ENCODE peak calls at places on chromosomes 6 and 20, in seven cellular contexts. D, Y, O, Z, I, H and U are unnamed samples.

GRCh38 chr6:2733324-2733723 is 17.4 kb downstream of the MYLK4 start:
- DNase-seq in D (peak), Y (no peak), O (no peak), Z (no peak), I (peak), H (peak), U (no peak)

GRCh38 chr20:32752458-32753250 is 9.4 kb upstream of the COMMD7 start:
- DNase-seq in D (no peak), Y (no peak), O (no peak), Z (no peak), I (no peak), H (peak), U (no peak)

GRCh38 chr6:37047421-37047931 is 42.0 kb downstream of the FGD2 start:
- DNase-seq in D (no peak), Y (no peak), O (no peak), Z (no peak), I (no peak), H (no peak), U (no peak)

GRCh38 chr6:169101981-169102380 is 151.7 kb downstream of the THBS2 start:
- DNase-seq in D (peak), Y (no peak), O (no peak), Z (no peak), I (no peak), H (no peak), U (no peak)

GRCh38 chr6:134425521-134426316 is 107.8 kb upstream of the SGK1 start:
- DNase-seq in D (no peak), Y (no peak), O (no peak), Z (no peak), I (no peak), H (no peak), U (no peak)

GRCh38 chr6:42118162-42119001 is 24.0 kb downstream of the C6orf132 start:
- DNase-seq in D (no peak), Y (peak), O (peak), Z (peak), I (peak), H (no peak), U (no peak)

GRCh38 chr6:170264086-170264485 is 26.8 kb downstream of the DLL1 start:
- DNase-seq in D (no peak), Y (no peak), O (no peak), Z (no peak), I (no peak), H (no peak), U (no peak)

GRCh38 chr6:99013145-99013544 is 65.4 kb upstream of the FBXL4 start:
- DNase-seq in D (no peak), Y (no peak), O (no peak), Z (no peak), I (no peak), H (no peak), U (no peak)

GRCh38 chr6:160162167-160162566 is 40.6 kb downstream of the SLC22A1 start:
- DNase-seq in D (no peak), Y (no peak), O (no peak), Z (no peak), I (no peak), H (no peak), U (no peak)

GRCh38 chr6:73062121-73062520 is 163.2 kb downstream of the KHDC1L start:
- DNase-seq in D (no peak), Y (no peak), O (no peak), Z (no peak), I (no peak), H (no peak), U (no peak)

GRCh38 chr20:45998337-45998736 is 10.4 kb upstream of the MMP9 start:
- DNase-seq in D (no peak), Y (no peak), O (no peak), Z (no peak), I (peak), H (no peak), U (no peak)

GRCh38 chr6:163455553-163455952 is 41.0 kb downstream of the QKI start:
- DNase-seq in D (no peak), Y (no peak), O (no peak), Z (no peak), I (no peak), H (no peak), U (no peak)

GRCh38 chr20:61192254-61192950 is 59.7 kb upstream of the CDH4 start:
- DNase-seq in D (no peak), Y (no peak), O (no peak), Z (no peak), I (no peak), H (no peak), U (no peak)

GRCh38 chr20:31857861-31858835 is 12.2 kb downstream of the DUSP15 start:
- DNase-seq in D (no peak), Y (no peak), O (no peak), Z (no peak), I (no peak), H (no peak), U (no peak)

GRCh38 chr20:17315491-17316231 is 88.8 kb downstream of the PCSK2 start:
- DNase-seq in D (no peak), Y (no peak), O (no peak), Z (no peak), I (peak), H (no peak), U (no peak)

GRCh38 chr6:114648847-114649246 is 306.0 kb upstream of the HS3ST5 start:
- DNase-seq in D (no peak), Y (no peak), O (no peak), Z (no peak), I (no peak), H (no peak), U (no peak)

GRCh38 chr6:15621203-15622044 is 41.4 kb downstream of the DTNBP1 start:
- DNase-seq in D (peak), Y (no peak), O (no peak), Z (no peak), I (peak), H (peak), U (peak)

GRCh38 chr6:99282479-99283062 is 66.9 kb downstream of the FAXC start:
- DNase-seq in D (no peak), Y (no peak), O (no peak), Z (no peak), I (no peak), H (no peak), U (no peak)

GRCh38 chr20:51458751-51459439 is 83.6 kb downstream of the NFATC2 start:
- DNase-seq in D (no peak), Y (no peak), O (no peak), Z (no peak), I (no peak), H (no peak), U (no peak)

GRCh38 chr6:153484056-153484455 is 353.0 kb upstream of the RGS17 start:
- DNase-seq in D (no peak), Y (no peak), O (no peak), Z (no peak), I (no peak), H (no peak), U (no peak)

GRCh38 chr20:58585753-58586540 is 65.1 kb upstream of the STX16 start:
- DNase-seq in D (no peak), Y (no peak), O (no peak), Z (no peak), I (no peak), H (no peak), U (no peak)

GRCh38 chr20:62539208-62539607 is 63.4 kb upstream of the GATA5 start:
- DNase-seq in D (no peak), Y (no peak), O (no peak), Z (no peak), I (no peak), H (no peak), U (no peak)

GRCh38 chr20:33370296-33370695 is 31.0 kb downstream of the CDK5RAP1 start:
- DNase-seq in D (peak), Y (no peak), O (no peak), Z (no peak), I (peak), H (no peak), U (no peak)

GRCh38 chr20:11949711-11950110 is 32.0 kb downstream of the BTBD3 start:
- DNase-seq in D (no peak), Y (no peak), O (no peak), Z (no peak), I (no peak), H (no peak), U (no peak)
- TF ChIP-seq POLR2A in D (no peak), Y (no peak), O (no peak), Z (no peak), I (no peak), H (no peak), U (no peak)

GRCh38 chr20:9319687-9320384 is 194.6 kb upstream of the LAMP5 start:
- DNase-seq in D (no peak), Y (no peak), O (no peak), Z (no peak), I (no peak), H (no peak), U (no peak)

GRCh38 chr20:9329356-9330092 is 184.9 kb upstream of the LAMP5 start:
- DNase-seq in D (no peak), Y (no peak), O (no peak), Z (no peak), I (no peak), H (no peak), U (no peak)

GRCh38 chr20:9323622-9324021 is 190.8 kb upstream of the LAMP5 start:
- DNase-seq in D (no peak), Y (no peak), O (peak), Z (no peak), I (no peak), H (no peak), U (no peak)
- TF ChIP-seq CTCF in D (no peak), Y (no peak), O (peak), Z (no peak), I (no peak), H (peak), U (no peak)

DNA sequence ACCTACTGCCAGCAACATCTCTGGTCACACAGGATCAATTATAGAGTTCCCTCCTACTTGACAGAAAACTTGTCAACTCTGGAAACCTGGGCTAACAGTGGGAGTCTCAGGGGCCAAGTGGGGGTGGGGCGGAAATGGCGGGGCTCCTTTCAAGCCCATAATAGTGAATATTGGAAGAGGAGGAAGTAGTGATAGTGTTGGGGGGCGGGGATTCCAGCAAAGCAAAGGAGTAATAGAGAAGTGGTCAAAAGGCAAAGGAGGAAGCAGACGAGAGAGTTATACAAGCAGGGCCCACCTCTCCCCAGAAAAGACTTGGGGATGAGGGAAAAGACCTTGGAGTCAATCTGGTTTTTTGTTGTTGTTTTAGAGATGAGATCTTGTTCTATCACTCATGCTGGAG is 2.1 kb downstream of the DEF6 start:
- DNase-seq in D (no peak), Y (no peak), O (no peak), Z (no peak), I (peak), H (no peak), U (no peak)
- H3K4me3 ChIP-seq in D (no peak), Y (no peak), O (no peak), Z (no peak), I (no peak), H (peak), U (no peak)

GRCh38 chr6:17987576-17988421 is at the start of gene KIF13A:
- DNase-seq in D (peak), Y (peak), O (peak), Z (peak), I (peak), H (peak), U (peak)
- TF ChIP-seq POLR2A in D (no peak), Y (peak), O (no peak), Z (no peak), I (peak), H (peak), U (peak)

GRCh38 chr6:151063339-151063738 is 176.4 kb upstream of the AKAP12 start:
- DNase-seq in D (no peak), Y (no peak), O (no peak), Z (no peak), I (no peak), H (no peak), U (no peak)

GRCh38 chr6:151068761-151069312 is 170.9 kb upstream of the AKAP12 start:
- DNase-seq in D (no peak), Y (no peak), O (no peak), Z (no peak), I (no peak), H (no peak), U (peak)

GRCh38 chr6:151067684-151068596 is 171.8 kb upstream of the AKAP12 start:
- DNase-seq in D (no peak), Y (peak), O (peak), Z (peak), I (peak), H (no peak), U (peak)

GRCh38 chr6:151069641-151070040 is 170.1 kb upstream of the AKAP12 start:
- DNase-seq in D (no peak), Y (no peak), O (no peak), Z (no peak), I (no peak), H (no peak), U (peak)

DNA sequence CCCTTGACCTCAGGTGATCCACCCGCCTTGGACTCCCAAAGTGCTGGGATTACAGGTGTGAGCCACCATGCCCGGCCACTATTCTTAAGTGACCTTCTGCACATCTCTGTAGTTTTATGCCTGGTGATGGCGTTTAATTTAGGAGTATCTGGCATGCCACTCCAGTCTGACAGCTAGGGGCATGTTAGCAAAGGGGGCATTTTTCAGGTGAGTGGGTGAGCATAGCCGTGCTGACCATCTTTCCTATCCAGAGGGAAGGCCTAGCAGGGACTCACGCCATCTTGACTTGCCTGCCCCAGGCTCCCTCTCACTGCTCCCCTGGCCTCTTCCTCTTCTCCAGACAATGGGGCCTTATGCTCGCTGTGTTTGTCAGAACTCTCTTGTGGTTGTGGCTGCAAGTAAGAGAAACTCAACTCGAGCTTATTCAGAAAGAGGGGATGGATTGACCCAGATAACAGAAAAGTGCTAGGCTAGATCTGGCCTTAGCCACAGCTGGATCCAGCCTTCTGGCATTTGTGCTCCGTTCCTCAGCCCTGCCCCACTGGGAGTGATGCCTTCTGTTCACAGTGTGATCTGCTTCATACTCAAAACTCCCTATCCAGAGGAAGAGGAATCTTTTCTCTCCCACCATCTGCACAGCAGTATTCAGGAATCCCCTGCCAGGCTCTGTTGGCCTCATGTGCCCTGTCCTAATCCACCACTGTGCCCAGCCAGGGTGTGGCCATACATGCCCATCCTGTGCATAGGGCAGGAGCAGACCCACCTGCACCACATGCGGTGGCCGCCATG is 174.5 kb upstream of the AKAP12 start:
- DNase-seq in D (no peak), Y (no peak), O (no peak), Z (no peak), I (no peak), H (no peak), U (no peak)
- TF ChIP-seq CTCF in D (no peak), Y (no peak), O (no peak), Z (no peak), I (no peak), H (no peak), U (no peak)

GRCh38 chr6:149334682-149335160 is 17.2 kb downstream of the TAB2 start:
- DNase-seq in D (no peak), Y (no peak), O (no peak), Z (no peak), I (peak), H (no peak), U (no peak)

GRCh38 chr6:149337330-149337729 is 19.8 kb downstream of the TAB2 start:
- DNase-seq in D (no peak), Y (no peak), O (no peak), Z (no peak), I (no peak), H (no peak), U (no peak)

GRCh38 chr6:149334201-149334600 is 16.7 kb downstream of the TAB2 start:
- DNase-seq in D (no peak), Y (no peak), O (no peak), Z (no peak), I (no peak), H (no peak), U (no peak)

GRCh38 chr6:149336529-149336928 is 19.0 kb downstream of the TAB2 start:
- DNase-seq in D (no peak), Y (no peak), O (no peak), Z (peak), I (no peak), H (no peak), U (no peak)

DNA sequence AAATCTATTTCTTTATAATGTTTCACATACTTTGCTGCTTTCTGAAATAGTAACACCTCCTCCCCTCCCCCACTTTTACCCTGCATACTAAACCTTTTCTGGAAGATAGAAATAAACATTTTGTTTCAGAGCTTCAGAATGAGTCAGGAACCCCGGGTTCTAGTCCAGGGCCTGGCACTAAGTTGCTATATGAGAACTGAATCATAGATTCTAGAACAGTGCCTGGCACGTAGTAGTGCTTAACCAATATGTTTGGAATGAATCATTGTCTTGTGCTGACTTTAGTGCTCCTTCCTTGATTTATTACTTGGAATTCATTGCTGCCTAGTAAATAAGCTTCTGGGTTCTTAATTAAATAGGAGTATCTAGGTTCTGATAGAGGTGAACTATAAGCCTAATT is 18.4 kb downstream of the TAB2 start:
- DNase-seq in D (no peak), Y (no peak), O (no peak), Z (no peak), I (no peak), H (no peak), U (no peak)
- H3K4me3 ChIP-seq in D (no peak), Y (no peak), O (no peak), Z (no peak), I (no peak), H (no peak), U (no peak)

GRCh38 chr6:30616811-30617564 is at the start of gene PPP1R10:
- DNase-seq in D (peak), Y (peak), O (peak), Z (peak), I (peak), H (peak), U (peak)

GRCh38 chr6:30614044-30614842 is 2.8 kb downstream of the PPP1R10 start:
- DNase-seq in D (no peak), Y (no peak), O (no peak), Z (no peak), I (no peak), H (no peak), U (no peak)

GRCh38 chr6:30615958-30616810 is 859 bp downstream of the PPP1R10 start:
- DNase-seq in D (no peak), Y (no peak), O (no peak), Z (peak), I (peak), H (peak), U (no peak)

GRCh38 chr6:30614843-30615218 is 2.2 kb downstream of the PPP1R10 start:
- DNase-seq in D (peak), Y (peak), O (peak), Z (peak), I (peak), H (peak), U (peak)

GRCh38 chr6:30615219-30615957 is 1.7 kb downstream of the PPP1R10 start:
- DNase-seq in D (no peak), Y (peak), O (no peak), Z (no peak), I (peak), H (no peak), U (peak)
- TF ChIP-seq POLR2A in D (no peak), Y (no peak), O (peak), Z (no peak), I (no peak), H (peak), U (no peak)